ENCODE peak calls at places on chromosomes 16 and 17, in five cellular contexts. T is tibial artery, F is spleen, L is body of pancreas, K is AG09309. U is an unnamed sample.
A peak's percentile ranks its signal among the peaks of the same experiment; 100 is the strongest.

GRCh38 chr17:36647598-36647997 is 46.2 kb downstream of the MRM1 start:
- DNase-seq in T (no peak), F (no peak), L (no peak), K (no peak), U (no peak)

GRCh38 chr16:49856741-49857330 is 924 bp upstream of the ZNF423 start:
- DNase-seq in T (peak; percentile 91), F (peak; percentile 84), L (peak; percentile 83), K (peak; percentile 28), U (no peak)

GRCh38 chr17:81030726-81031570 is 4.0 kb upstream of the BAIAP2 start:
- DNase-seq in T (no peak), F (peak; percentile 84), L (peak; percentile 73), K (no peak), U (peak; percentile 90)

GRCh38 chr16:74304835-74305176 is 8.2 kb downstream of the PSMD7 start:
- DNase-seq in T (no peak), F (no peak), L (no peak), K (no peak), U (no peak)

GRCh38 chr16:53771655-53772497 is 67.9 kb downstream of the FTO start:
- DNase-seq in T (no peak), F (no peak), L (no peak), K (no peak), U (no peak)

GRCh38 chr16:11315499-11315898 is 29.8 kb upstream of the RMI2 start:
- DNase-seq in T (no peak), F (no peak), L (no peak), K (no peak), U (no peak)

GRCh38 chr16:68387301-68387700 is 61.0 kb downstream of the SMPD3 start:
- DNase-seq in T (no peak), F (no peak), L (no peak), K (no peak), U (peak; percentile 85)

GRCh38 chr17:1942066-1942365 is 83.1 kb downstream of the RTN4RL1 start:
- DNase-seq in T (no peak), F (no peak), L (no peak), K (no peak), U (no peak)

GRCh38 chr16:71559855-71560254 is 17.0 kb downstream of the TAT start:
- DNase-seq in T (no peak), F (no peak), L (no peak), K (no peak), U (no peak)

GRCh38 chr17:74851612-74852236 is 8.0 kb downstream of the GRIN2C start:
- DNase-seq in T (no peak), F (no peak), L (no peak), K (no peak), U (no peak)

GRCh38 chr17:22454070-22454999 is 762.0 kb downstream of the KCNJ18 start:
- DNase-seq in T (no peak), F (no peak), L (no peak), K (no peak), U (no peak)
- TF ChIP-seq CTCF in T (no peak), F (no peak), L (no peak), K (no peak), U (no peak)

GRCh38 chr16:70526403-70526802 is 2.8 kb downstream of the SF3B3 start:
- DNase-seq in T (no peak), F (no peak), L (no peak), K (no peak), U (no peak)

GRCh38 chr16:70534949-70535348 is 11.3 kb downstream of the SF3B3 start:
- DNase-seq in T (no peak), F (no peak), L (no peak), K (no peak), U (no peak)

GRCh38 chr16:70527315-70527996 is 3.8 kb downstream of the SF3B3 start:
- DNase-seq in T (no peak), F (no peak), L (no peak), K (no peak), U (no peak)

GRCh38 chr16:70523621-70524405 is at the start of gene SF3B3:
- DNase-seq in T (peak; percentile 80), F (peak; percentile 90), L (peak; percentile 72), K (no peak), U (no peak)

DNA sequence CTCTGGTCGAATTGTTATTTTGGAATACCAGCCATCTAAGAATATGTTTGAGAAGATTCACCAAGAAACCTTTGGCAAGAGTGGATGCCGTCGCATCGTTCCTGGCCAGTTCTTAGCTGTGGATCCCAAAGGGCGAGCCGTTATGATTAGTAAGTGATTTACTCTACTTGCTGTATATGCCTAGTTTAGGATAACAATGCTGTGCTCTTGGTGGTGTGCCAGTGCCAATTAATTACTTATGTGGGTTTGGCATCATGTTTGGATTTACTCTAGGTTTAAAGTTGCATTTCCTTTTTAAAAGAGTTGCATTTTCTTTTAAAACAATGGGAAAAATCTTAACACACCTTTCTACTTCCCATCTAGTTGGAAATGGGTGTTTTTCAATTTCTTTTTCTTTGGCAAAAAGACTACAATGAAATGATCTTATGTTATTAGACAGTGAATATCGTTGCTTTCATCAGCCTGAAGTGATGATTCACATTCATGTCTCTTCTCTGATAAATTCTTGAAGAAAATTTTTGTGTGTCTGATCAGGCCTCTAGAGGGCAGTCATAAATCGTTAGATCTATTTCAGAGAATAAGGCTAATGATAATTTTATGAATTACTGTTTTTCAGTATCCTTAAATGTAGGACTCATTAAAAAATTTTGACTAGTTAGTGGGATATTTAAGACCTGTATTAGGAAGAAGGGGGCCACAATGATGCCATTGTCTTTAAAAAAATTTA is 5.6 kb downstream of the SF3B3 start:
- DNase-seq in T (no peak), F (no peak), L (no peak), K (no peak), U (no peak)
- TF ChIP-seq CTCF in T (peak; percentile 48), F (peak; percentile 25), L (no peak), K (peak; percentile 45), U (peak; percentile 90)

DNA sequence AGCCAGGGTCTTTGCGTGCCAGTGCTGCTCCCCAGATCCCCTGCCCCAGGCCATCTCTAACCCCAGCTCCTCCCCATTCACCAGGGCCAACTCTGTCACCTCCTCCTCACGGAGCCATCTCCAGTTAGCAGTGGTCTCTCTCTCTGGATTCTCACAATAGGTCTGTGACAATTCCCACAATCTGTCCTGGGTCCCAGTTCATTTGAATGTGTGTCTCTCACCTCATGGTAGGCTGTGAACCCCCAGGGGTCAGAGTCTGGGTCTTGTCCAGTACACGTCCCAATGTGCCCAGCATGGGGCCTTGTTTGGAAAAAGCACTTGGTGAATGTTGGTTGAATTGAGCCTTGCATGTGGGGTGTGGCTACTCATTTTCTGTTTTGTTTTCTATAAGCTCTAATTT is 205.3 kb downstream of the PHKB start:
- DNase-seq in T (no peak), F (no peak), L (no peak), K (no peak), U (no peak)
- TF ChIP-seq CTCF in T (no peak), F (no peak), L (no peak), K (no peak), U (no peak)

GRCh38 chr17:76088041-76088867 is 9.3 kb downstream of the ZACN start:
- DNase-seq in T (no peak), F (no peak), L (no peak), K (no peak), U (peak; percentile 84)
- TF ChIP-seq CTCF in T (no peak), F (no peak), L (no peak), K (no peak), U (peak; percentile 32)